ENCODE peak calls at places on chromosomes 12 and 14, in five cellular contexts. One of them, this sample, is unnamed.
A peak's percentile ranks its signal among the peaks of the same experiment; 100 is the strongest.

GRCh38 chr12:132578826-132579225 is 31.6 kb downstream of the LRCOL1 start:
- DNase-seq in sigmoid colon: no peak
- DNase-seq in GM12891: no peak
- DNase-seq in breast epithelium: no peak
- DNase-seq in stomach: no peak
- DNase-seq in this sample: no peak

GRCh38 chr12:7101694-7102131 is 7.3 kb downstream of the C1RL start:
- DNase-seq in sigmoid colon: peak; percentile 67
- DNase-seq in GM12891: no peak
- DNase-seq in breast epithelium: no peak
- DNase-seq in stomach: no peak
- DNase-seq in this sample: no peak

GRCh38 chr12:24039113-24039525 is 89.6 kb upstream of the SOX5 start:
- DNase-seq in sigmoid colon: no peak
- DNase-seq in GM12891: no peak
- DNase-seq in breast epithelium: no peak
- DNase-seq in stomach: no peak
- DNase-seq in this sample: no peak

GRCh38 chr14:49641697-49642129 is 6.7 kb upstream of the DNAAF2 start:
- DNase-seq in sigmoid colon: no peak
- DNase-seq in GM12891: no peak
- DNase-seq in breast epithelium: no peak
- DNase-seq in stomach: peak; percentile 75
- DNase-seq in this sample: no peak

GRCh38 chr14:93925374-93925895 is 1.7 kb upstream of the FAM181A start:
- DNase-seq in sigmoid colon: no peak
- DNase-seq in GM12891: no peak
- DNase-seq in breast epithelium: no peak
- DNase-seq in stomach: no peak
- DNase-seq in this sample: no peak

GRCh38 chr12:54135621-54136027 is 53.2 kb downstream of the SMUG1 start:
- DNase-seq in sigmoid colon: no peak
- DNase-seq in GM12891: no peak
- DNase-seq in breast epithelium: no peak
- DNase-seq in stomach: peak; percentile 85
- DNase-seq in this sample: no peak

GRCh38 chr12:111150894-111151293 is 218.0 kb downstream of the PHETA1 start:
- DNase-seq in sigmoid colon: no peak
- DNase-seq in GM12891: no peak
- DNase-seq in breast epithelium: no peak
- DNase-seq in stomach: no peak
- DNase-seq in this sample: no peak

GRCh38 chr14:54877015-54877702 is 25.5 kb downstream of the GCH1 start:
- DNase-seq in sigmoid colon: no peak
- DNase-seq in GM12891: no peak
- DNase-seq in breast epithelium: no peak
- DNase-seq in stomach: no peak
- DNase-seq in this sample: no peak

GRCh38 chr12:64171715-64172114 is 50.4 kb downstream of the KICS2 start:
- DNase-seq in sigmoid colon: no peak
- DNase-seq in GM12891: no peak
- DNase-seq in breast epithelium: no peak
- DNase-seq in stomach: no peak
- DNase-seq in this sample: no peak

GRCh38 chr12:91483471-91483985 is 300.9 kb upstream of the DCN start:
- DNase-seq in sigmoid colon: no peak
- DNase-seq in GM12891: no peak
- DNase-seq in breast epithelium: no peak
- DNase-seq in stomach: no peak
- DNase-seq in this sample: no peak

GRCh38 chr14:99475660-99476059 is 5.0 kb downstream of the SETD3 start:
- DNase-seq in sigmoid colon: no peak
- DNase-seq in GM12891: no peak
- DNase-seq in breast epithelium: no peak
- DNase-seq in stomach: no peak
- DNase-seq in this sample: no peak

GRCh38 chr12:109944975-109945374 is 44.9 kb downstream of the TCHP start:
- DNase-seq in sigmoid colon: no peak
- DNase-seq in GM12891: no peak
- DNase-seq in breast epithelium: no peak
- DNase-seq in stomach: no peak
- DNase-seq in this sample: no peak

GRCh38 chr14:47346849-47347248 is 328.6 kb downstream of the MDGA2 start:
- DNase-seq in sigmoid colon: no peak
- DNase-seq in GM12891: no peak
- DNase-seq in breast epithelium: no peak
- DNase-seq in stomach: no peak
- DNase-seq in this sample: no peak

GRCh38 chr14:99522934-99523660 is 41.9 kb downstream of the CCNK start:
- DNase-seq in sigmoid colon: no peak
- DNase-seq in GM12891: no peak
- DNase-seq in breast epithelium: no peak
- DNase-seq in stomach: no peak
- DNase-seq in this sample: peak; percentile 65

GRCh38 chr12:130073721-130074120 is 88.5 kb upstream of the FZD10 start:
- DNase-seq in sigmoid colon: no peak
- DNase-seq in GM12891: no peak
- DNase-seq in breast epithelium: no peak
- DNase-seq in stomach: no peak
- DNase-seq in this sample: no peak

GRCh38 chr14:70809238-70810214 is at the start of gene MAP3K9:
- DNase-seq in sigmoid colon: peak; percentile 77
- DNase-seq in GM12891: peak; percentile 91
- DNase-seq in breast epithelium: peak; percentile 97
- DNase-seq in stomach: peak; percentile 97
- DNase-seq in this sample: peak; percentile 96

GRCh38 chr12:43728117-43728516 is 30.5 kb downstream of the PUS7L start:
- DNase-seq in sigmoid colon: no peak
- DNase-seq in GM12891: no peak
- DNase-seq in breast epithelium: no peak
- DNase-seq in stomach: no peak
- DNase-seq in this sample: no peak

GRCh38 chr12:54306925-54307731 is 6.3 kb upstream of the NFE2 start:
- DNase-seq in sigmoid colon: peak; percentile 76
- DNase-seq in GM12891: no peak
- DNase-seq in breast epithelium: peak; percentile 77
- DNase-seq in stomach: peak; percentile 93
- DNase-seq in this sample: peak; percentile 95

GRCh38 chr14:35341454-35342159 is 49.4 kb downstream of the PSMA6 start:
- DNase-seq in sigmoid colon: peak; percentile 99
- DNase-seq in GM12891: no peak
- DNase-seq in breast epithelium: peak; percentile 95
- DNase-seq in stomach: peak; percentile 99
- DNase-seq in this sample: peak; percentile 94

GRCh38 chr12:1391722-1392121 is 202.7 kb downstream of the FBXL14 start:
- DNase-seq in sigmoid colon: no peak
- DNase-seq in GM12891: no peak
- DNase-seq in breast epithelium: no peak
- DNase-seq in stomach: no peak
- DNase-seq in this sample: no peak

GRCh38 chr14:34685819-34686428 is 28.5 kb downstream of the CFL2 start:
- DNase-seq in sigmoid colon: no peak
- DNase-seq in GM12891: no peak
- DNase-seq in breast epithelium: no peak
- DNase-seq in stomach: no peak
- DNase-seq in this sample: no peak

GRCh38 chr14:100528962-100529560 is 58.2 kb downstream of the BEGAIN start:
- DNase-seq in sigmoid colon: peak; percentile 42
- DNase-seq in GM12891: no peak
- DNase-seq in breast epithelium: no peak
- DNase-seq in stomach: peak; percentile 24
- DNase-seq in this sample: peak; percentile 66

GRCh38 chr12:13670249-13670648 is 311.2 kb downstream of the GRIN2B start:
- DNase-seq in sigmoid colon: no peak
- DNase-seq in GM12891: no peak
- DNase-seq in breast epithelium: no peak
- DNase-seq in stomach: no peak
- DNase-seq in this sample: no peak

GRCh38 chr14:89681086-89682018 is 264.3 kb upstream of the FOXN3 start:
- DNase-seq in sigmoid colon: no peak
- DNase-seq in GM12891: no peak
- DNase-seq in breast epithelium: no peak
- DNase-seq in stomach: no peak
- DNase-seq in this sample: no peak

GRCh38 chr12:128543493-128543892 is 276.5 kb downstream of the TMEM132C start:
- DNase-seq in sigmoid colon: no peak
- DNase-seq in GM12891: no peak
- DNase-seq in breast epithelium: no peak
- DNase-seq in stomach: no peak
- DNase-seq in this sample: no peak

GRCh38 chr12:123971770-123972447 is 722 bp downstream of the CCDC92 start:
- DNase-seq in sigmoid colon: peak; percentile 71
- DNase-seq in GM12891: no peak
- DNase-seq in breast epithelium: peak; percentile 57
- DNase-seq in stomach: peak; percentile 38
- DNase-seq in this sample: no peak

GRCh38 chr14:52835122-52835903 is 43.9 kb upstream of the GNPNAT1 start:
- DNase-seq in sigmoid colon: no peak
- DNase-seq in GM12891: no peak
- DNase-seq in breast epithelium: no peak
- DNase-seq in stomach: no peak
- DNase-seq in this sample: no peak

GRCh38 chr14:72830786-72831583 is 62.9 kb downstream of the DPF3 start:
- DNase-seq in sigmoid colon: peak; percentile 87
- DNase-seq in GM12891: no peak
- DNase-seq in breast epithelium: no peak
- DNase-seq in stomach: no peak
- DNase-seq in this sample: no peak

GRCh38 chr14:60632777-60633176 is 16.5 kb downstream of the SIX1 start:
- DNase-seq in sigmoid colon: no peak
- DNase-seq in GM12891: no peak
- DNase-seq in breast epithelium: no peak
- DNase-seq in stomach: no peak
- DNase-seq in this sample: no peak

GRCh38 chr12:114668905-114669304 is 15.1 kb downstream of the TBX3 start:
- DNase-seq in sigmoid colon: no peak
- DNase-seq in GM12891: no peak
- DNase-seq in breast epithelium: no peak
- DNase-seq in stomach: no peak
- DNase-seq in this sample: no peak

GRCh38 chr14:39395555-39396254 is 36.5 kb downstream of the FBXO33 start:
- DNase-seq in sigmoid colon: no peak
- DNase-seq in GM12891: no peak
- DNase-seq in breast epithelium: no peak
- DNase-seq in stomach: no peak
- DNase-seq in this sample: no peak

GRCh38 chr14:97180304-97181200 is 383.4 kb downstream of the VRK1 start:
- DNase-seq in sigmoid colon: no peak
- DNase-seq in GM12891: no peak
- DNase-seq in breast epithelium: no peak
- DNase-seq in stomach: no peak
- DNase-seq in this sample: no peak

GRCh38 chr12:21656931-21657335 is 709 bp downstream of the LDHB start:
- DNase-seq in sigmoid colon: peak; percentile 71
- DNase-seq in GM12891: no peak
- DNase-seq in breast epithelium: no peak
- DNase-seq in stomach: peak; percentile 43
- DNase-seq in this sample: peak; percentile 78
- TF ChIP-seq POLR2A in sigmoid colon: no peak
- TF ChIP-seq POLR2A in GM12891: no peak
- TF ChIP-seq POLR2A in breast epithelium: no peak
- TF ChIP-seq POLR2A in stomach: no peak
- TF ChIP-seq POLR2A in this sample: no peak

GRCh38 chr12:80593766-80594165 is 113.7 kb upstream of the MYF6 start:
- DNase-seq in sigmoid colon: no peak
- DNase-seq in GM12891: no peak
- DNase-seq in breast epithelium: no peak
- DNase-seq in stomach: no peak
- DNase-seq in this sample: no peak
- TF ChIP-seq POLR2AphosphoS5 in sigmoid colon: no peak
- TF ChIP-seq POLR2AphosphoS5 in GM12891: no peak
- TF ChIP-seq POLR2AphosphoS5 in breast epithelium: no peak
- TF ChIP-seq POLR2AphosphoS5 in stomach: no peak
- TF ChIP-seq POLR2AphosphoS5 in this sample: no peak

DNA sequence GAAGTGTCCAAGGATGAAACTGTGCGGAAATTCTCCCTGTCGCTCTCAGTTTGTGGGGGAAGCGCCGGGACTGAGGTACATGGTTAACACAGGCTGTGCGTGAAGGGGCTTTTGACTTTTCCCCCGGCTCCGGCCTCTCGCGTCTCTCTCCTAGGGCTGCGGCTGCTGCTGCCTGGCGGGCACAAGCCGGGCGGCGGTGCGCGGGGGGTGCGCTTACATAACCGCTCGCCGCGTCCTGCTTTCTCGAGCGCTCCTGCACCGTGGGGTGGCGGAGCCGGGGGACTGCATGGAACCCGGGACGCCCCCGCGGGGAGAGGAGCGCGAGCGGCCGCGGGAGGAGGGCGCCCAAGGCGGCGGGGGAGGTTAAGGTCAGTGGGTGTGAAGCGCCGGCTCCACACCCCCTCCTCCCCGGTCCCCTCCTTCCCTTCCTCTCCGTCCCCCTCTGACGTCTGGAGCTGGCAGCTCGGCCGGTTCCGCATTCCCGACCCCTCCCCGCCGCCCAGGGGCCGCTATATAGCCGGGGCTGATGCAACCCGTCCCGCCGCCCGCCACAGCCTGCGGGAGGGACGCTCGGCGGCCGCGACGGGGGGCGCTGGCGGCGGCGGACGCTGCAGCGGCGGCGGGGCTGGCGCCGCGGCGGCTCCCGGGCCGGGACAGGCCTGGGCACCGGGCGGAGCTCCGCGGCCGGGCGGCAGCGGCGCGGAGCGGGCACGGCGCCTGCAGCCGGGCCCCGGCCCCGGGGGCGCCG is at the start of gene JDP2:
- DNase-seq in sigmoid colon: peak; percentile 98
- DNase-seq in GM12891: peak; percentile 47
- DNase-seq in breast epithelium: peak; percentile 91
- DNase-seq in stomach: peak; percentile 92
- DNase-seq in this sample: peak; percentile 96
- TF ChIP-seq POLR2A in sigmoid colon: peak; percentile 64
- TF ChIP-seq POLR2A in GM12891: no peak
- TF ChIP-seq POLR2A in breast epithelium: peak; percentile 31
- TF ChIP-seq POLR2A in stomach: no peak
- TF ChIP-seq POLR2A in this sample: peak; percentile 67

GRCh38 chr14:26128931-26129674 is 468.7 kb downstream of the NOVA1 start:
- DNase-seq in sigmoid colon: no peak
- DNase-seq in GM12891: no peak
- DNase-seq in breast epithelium: no peak
- DNase-seq in stomach: no peak
- DNase-seq in this sample: no peak

GRCh38 chr14:26121181-26121580 is 476.7 kb downstream of the NOVA1 start:
- DNase-seq in sigmoid colon: no peak
- DNase-seq in GM12891: no peak
- DNase-seq in breast epithelium: no peak
- DNase-seq in stomach: no peak
- DNase-seq in this sample: no peak

GRCh38 chr14:26130690-26131089 is 467.1 kb downstream of the NOVA1 start:
- DNase-seq in sigmoid colon: no peak
- DNase-seq in GM12891: no peak
- DNase-seq in breast epithelium: no peak
- DNase-seq in stomach: no peak
- DNase-seq in this sample: no peak

GRCh38 chr14:26123459-26123858 is 474.4 kb downstream of the NOVA1 start:
- DNase-seq in sigmoid colon: no peak
- DNase-seq in GM12891: no peak
- DNase-seq in breast epithelium: no peak
- DNase-seq in stomach: no peak
- DNase-seq in this sample: no peak

GRCh38 chr14:26125039-26125438 is 472.8 kb downstream of the NOVA1 start:
- DNase-seq in sigmoid colon: no peak
- DNase-seq in GM12891: no peak
- DNase-seq in breast epithelium: no peak
- DNase-seq in stomach: no peak
- DNase-seq in this sample: no peak
- TF ChIP-seq POLR2AphosphoS5 in sigmoid colon: no peak
- TF ChIP-seq POLR2AphosphoS5 in GM12891: no peak
- TF ChIP-seq POLR2AphosphoS5 in breast epithelium: no peak
- TF ChIP-seq POLR2AphosphoS5 in stomach: no peak
- TF ChIP-seq POLR2AphosphoS5 in this sample: no peak